ENCODE peak calls at places on chromosome 9, in seven cellular contexts. Q is IMR-90, V is H1, N is mesendoderm, B is neuronal stem cell, A is H9, Z is trophoblast cell. T is an unnamed sample.

GRCh38 chr9:78863531-78863930 is 566.6 kb downstream of the PSAT1 start:
- DNase-seq in N (no peak), Q (no peak), A (no peak), Z (no peak), B (no peak), V (no peak), T (no peak)

GRCh38 chr9:129258124-129258822 is 80.2 kb upstream of the IER5L start:
- DNase-seq in V (peak), A (peak), Q (peak), Z (peak), B (peak), N (peak), T (peak)

GRCh38 chr9:99383536-99383935 is 161.5 kb downstream of the SEC61B start:
- DNase-seq in A (no peak), V (no peak), Z (no peak), N (no peak), B (no peak), Q (no peak), T (no peak)

GRCh38 chr9:120435066-120435465 is 144.9 kb downstream of the CDK5RAP2 start:
- DNase-seq in N (no peak), V (no peak), B (no peak), Q (peak), A (no peak), Z (no peak), T (peak)

GRCh38 chr9:136829981-136830885 is 12.0 kb upstream of the AJM1 start:
- DNase-seq in Z (no peak), Q (no peak), B (no peak), A (no peak), V (no peak), N (no peak), T (no peak)

GRCh38 chr9:127452481-127453092 is 1.3 kb downstream of the LRSAM1 start:
- DNase-seq in B (no peak), V (no peak), A (no peak), Q (peak), Z (no peak), N (no peak), T (no peak)

GRCh38 chr9:83435301-83435700 is 102.9 kb downstream of the FRMD3 start:
- DNase-seq in N (no peak), Q (no peak), Z (no peak), A (no peak), V (no peak), B (no peak), T (no peak)

GRCh38 chr9:4206718-4207117 is 93.2 kb downstream of the GLIS3 start:
- DNase-seq in N (no peak), A (no peak), B (no peak), Q (no peak), V (no peak), Z (no peak), T (no peak)

GRCh38 chr9:73079326-73079725 is 72.3 kb upstream of the ANXA1 start:
- DNase-seq in B (no peak), N (peak), Q (no peak), Z (peak), A (no peak), V (no peak), T (no peak)

GRCh38 chr9:114280636-114281315 is 42.1 kb upstream of the ORM1 start:
- DNase-seq in B (no peak), N (no peak), Q (peak), Z (no peak), A (peak), V (peak), T (no peak)

GRCh38 chr9:19510907-19511306 is 102.1 kb downstream of the ACER2 start:
- DNase-seq in Q (no peak), B (no peak), Z (no peak), V (no peak), A (no peak), N (no peak), T (no peak)

DNA sequence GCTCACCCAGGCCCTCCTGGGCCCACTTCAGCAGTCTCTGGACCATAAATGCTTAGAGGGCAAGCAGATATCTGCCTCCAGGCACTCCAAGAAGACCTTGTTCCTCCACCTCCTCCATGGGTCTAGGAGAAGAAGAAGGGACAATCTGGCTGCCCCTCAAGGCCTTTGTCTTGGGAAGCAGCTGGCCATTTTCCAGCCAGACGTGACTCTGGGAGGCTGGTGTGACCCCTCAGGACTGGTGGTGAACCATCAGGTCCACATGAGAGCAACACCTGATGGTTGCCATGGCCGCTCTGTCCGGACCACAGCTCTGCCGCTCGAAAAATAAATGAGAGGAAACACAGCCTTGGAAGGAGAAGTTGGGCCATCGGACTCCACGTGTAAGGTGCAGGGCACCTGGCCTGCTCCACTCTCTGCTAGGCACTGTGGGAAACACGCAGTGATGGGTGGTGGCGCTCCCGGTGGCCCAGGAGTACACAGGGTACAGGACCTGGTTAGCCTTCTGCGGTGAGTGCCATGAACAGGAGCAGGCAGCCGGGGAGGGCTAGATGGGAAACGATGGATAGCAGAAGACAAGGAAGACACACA is 3.0 kb upstream of the COL5A1 start:
- DNase-seq in V (no peak), A (no peak), Z (no peak), B (no peak), N (no peak), Q (no peak), T (no peak)
- H3K27ac ChIP-seq in V (no peak), A (no peak), Z (no peak), B (no peak), N (no peak), Q (no peak), T (no peak)

GRCh38 chr9:123090198-123090896 is 56.9 kb downstream of the GPR21 start:
- DNase-seq in N (no peak), Q (peak), V (no peak), Z (no peak), A (no peak), B (no peak), T (no peak)
- H3K23ac ChIP-seq in N (no peak), Q (peak), V (no peak), Z (no peak), A (no peak), B (no peak), T (no peak)

DNA sequence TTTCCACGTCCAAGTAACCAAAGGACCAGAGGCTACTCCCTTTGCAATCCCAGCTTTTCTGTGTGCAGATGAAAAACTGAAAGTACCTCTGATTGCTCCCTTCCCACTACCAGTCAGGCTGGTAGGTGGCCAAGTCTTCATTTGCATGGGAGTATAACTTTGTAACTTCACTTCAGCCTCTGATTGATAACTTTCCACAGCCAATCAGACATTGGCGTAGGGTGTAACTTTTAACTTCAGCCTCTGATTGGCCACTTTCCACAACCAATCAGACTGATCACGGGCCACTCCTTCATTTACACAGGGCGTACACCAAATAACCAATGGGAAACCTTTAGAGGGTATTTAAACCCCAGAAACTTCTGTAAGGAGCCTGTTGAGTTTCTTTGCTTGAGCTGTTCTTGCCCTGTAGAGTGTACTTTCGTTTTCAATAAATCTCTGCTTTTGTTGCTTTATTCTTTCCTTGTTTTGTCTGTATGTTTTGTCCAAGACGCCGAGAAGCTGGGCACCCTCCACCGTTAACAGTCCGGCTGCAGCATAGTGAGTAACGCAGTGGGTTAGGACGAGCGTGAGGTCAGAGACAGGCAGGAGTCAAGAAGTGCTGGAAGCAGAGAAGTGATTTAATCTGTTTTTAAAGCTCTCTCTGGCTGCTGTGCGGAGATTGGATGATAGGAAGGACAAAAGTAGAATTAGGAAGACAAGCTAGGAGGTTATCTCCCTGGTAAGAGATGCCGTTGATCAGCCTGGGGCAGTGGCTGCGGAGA is 3.5 kb upstream of the EXOSC2 start:
- DNase-seq in A (peak), V (no peak), N (peak), Q (peak), B (no peak), Z (peak), T (peak)
- H3K27ac ChIP-seq in A (no peak), V (no peak), N (no peak), Q (peak), B (no peak), Z (no peak), T (no peak)

GRCh38 chr9:1639166-1639565 is 376.0 kb upstream of the SMARCA2 start:
- DNase-seq in N (no peak), Z (no peak), Q (no peak), V (no peak), B (no peak), A (no peak), T (no peak)
- H3K23ac ChIP-seq in N (no peak), Z (no peak), Q (no peak), V (no peak), B (no peak), A (no peak), T (no peak)

T was measured in mesenchymal stem cell.